ENCODE peak calls at places on chromosomes 5 and 9, in ten cellular contexts. K is lower leg skin, S is spleen, V is stomach, N is tibial nerve, E is uterus, J is heart left ventricle, F is GM12891, X is breast epithelium, M is NB4. B is an unnamed sample.

GRCh38 chr9:105712773-105713172 is 18.4 kb downstream of the TMEM38B start:
- DNase-seq in S (peak), X (no peak), E (no peak), F (no peak), V (no peak), J (no peak), K (no peak), N (no peak), M (no peak), B (no peak)

GRCh38 chr5:151315998-151316597 is 12.5 kb upstream of the SLC36A3 start:
- DNase-seq in F (peak), K (peak), J (peak), S (peak), N (peak), V (peak), E (peak), X (peak), M (peak), B (peak)

GRCh38 chr9:104872959-104873850 is 54.8 kb downstream of the ABCA1 start:
- DNase-seq in V (no peak), J (no peak), M (peak), F (no peak), K (peak), X (no peak), S (no peak), N (peak), E (peak), B (no peak)

GRCh38 chr5:38463634-38464521 is 92.6 kb downstream of the LIFR start:
- DNase-seq in F (no peak), E (peak), S (no peak), X (no peak), V (no peak), N (no peak), K (no peak), M (no peak), J (no peak), B (no peak)

GRCh38 chr9:137404971-137405584 is 17.9 kb downstream of the EXD3 start:
- DNase-seq in S (no peak), F (no peak), X (no peak), V (no peak), J (peak), M (no peak), K (no peak), N (no peak), E (no peak), B (no peak)

GRCh38 chr5:127409236-127409921 is 108.1 kb upstream of the PRRC1 start:
- DNase-seq in N (no peak), S (no peak), V (no peak), J (no peak), F (no peak), X (no peak), K (no peak), M (no peak), E (no peak), B (no peak)

GRCh38 chr5:66828551-66829421 is 232.6 kb downstream of the MAST4 start:
- DNase-seq in X (no peak), E (peak), N (peak), S (peak), M (no peak), V (peak), J (peak), K (peak), F (no peak), B (peak)

GRCh38 chr5:17896605-17897004 is 262.3 kb downstream of the TAF11L14 start:
- DNase-seq in X (no peak), E (no peak), S (no peak), N (no peak), K (no peak), F (no peak), J (no peak), V (no peak), M (peak), B (no peak)

GRCh38 chr9:137227057-137227852 is at the start of gene RNF224:
- DNase-seq in E (peak), J (peak), M (peak), K (peak), X (peak), V (peak), S (peak), F (peak), N (peak), B (peak)

GRCh38 chr5:77129386-77129785 is 42.3 kb upstream of the ZBED3 start:
- DNase-seq in N (no peak), J (no peak), V (no peak), F (no peak), E (peak), X (no peak), M (peak), S (no peak), K (no peak), B (peak)

GRCh38 chr9:1442105-1442504 is 391.9 kb downstream of the DMRT2 start:
- DNase-seq in S (no peak), F (no peak), X (no peak), E (no peak), K (no peak), J (no peak), N (no peak), M (no peak), V (no peak), B (no peak)

GRCh38 chr9:136120119-136120393 is 1.4 kb upstream of the TMEM250 start:
- DNase-seq in S (no peak), K (no peak), V (no peak), E (no peak), F (no peak), M (no peak), X (no peak), N (no peak), J (no peak), B (peak)

GRCh38 chr9:136118367-136119258 is at the start of gene TMEM250:
- DNase-seq in X (peak), S (peak), K (peak), F (peak), N (peak), V (peak), J (peak), M (peak), E (peak), B (peak)

GRCh38 chr9:136121801-136122200 is 3.1 kb upstream of the TMEM250 start:
- DNase-seq in J (no peak), X (no peak), V (no peak), M (no peak), F (no peak), E (no peak), K (no peak), S (no peak), N (no peak), B (no peak)

GRCh38 chr9:136119259-136120118 is 814 bp upstream of the TMEM250 start:
- DNase-seq in X (no peak), E (no peak), S (no peak), K (no peak), M (peak), J (no peak), F (no peak), V (no peak), N (no peak), B (peak)

DNA sequence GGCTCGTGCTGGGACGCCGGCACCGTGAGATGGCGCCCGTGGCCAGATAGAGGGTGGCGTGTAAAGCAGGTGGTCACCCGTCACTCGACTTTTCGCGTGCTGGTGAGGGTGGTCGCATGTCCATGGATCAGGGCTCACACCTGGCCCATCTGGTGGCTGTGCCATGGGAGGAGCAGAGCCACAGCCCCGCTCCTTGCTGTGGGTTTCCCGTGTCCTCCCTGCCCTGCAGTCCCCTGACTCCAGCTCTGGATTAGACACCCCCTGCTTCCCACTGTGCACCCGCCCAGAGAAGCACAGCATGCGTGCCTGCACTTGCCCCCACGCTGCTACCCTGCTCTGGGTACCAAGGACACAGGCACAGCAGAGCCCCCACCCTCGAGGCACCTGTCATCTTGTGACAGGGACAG is 1.8 kb upstream of the TMEM250 start:
- DNase-seq in E (no peak), N (no peak), X (no peak), V (no peak), F (no peak), S (peak), M (no peak), K (no peak), J (no peak), B (no peak)
- TF ChIP-seq POLR2A in E (no peak), N (no peak), X (no peak), V (no peak), F (no peak), S (no peak), M (no peak), K (no peak), J (no peak), B (no peak)

GRCh38 chr5:163869611-163870010 is 364.2 kb downstream of the MAT2B start:
- DNase-seq in K (no peak), N (no peak), V (no peak), S (no peak), E (no peak), X (no peak), F (no peak), M (no peak), J (no peak), B (no peak)

GRCh38 chr5:163861670-163862069 is 356.3 kb downstream of the MAT2B start:
- DNase-seq in N (no peak), M (no peak), K (no peak), V (no peak), F (no peak), S (no peak), X (no peak), J (no peak), E (no peak), B (no peak)

GRCh38 chr5:163867738-163868137 is 362.3 kb downstream of the MAT2B start:
- DNase-seq in F (no peak), S (no peak), N (no peak), J (no peak), E (no peak), K (no peak), V (no peak), X (no peak), M (no peak), B (no peak)

DNA sequence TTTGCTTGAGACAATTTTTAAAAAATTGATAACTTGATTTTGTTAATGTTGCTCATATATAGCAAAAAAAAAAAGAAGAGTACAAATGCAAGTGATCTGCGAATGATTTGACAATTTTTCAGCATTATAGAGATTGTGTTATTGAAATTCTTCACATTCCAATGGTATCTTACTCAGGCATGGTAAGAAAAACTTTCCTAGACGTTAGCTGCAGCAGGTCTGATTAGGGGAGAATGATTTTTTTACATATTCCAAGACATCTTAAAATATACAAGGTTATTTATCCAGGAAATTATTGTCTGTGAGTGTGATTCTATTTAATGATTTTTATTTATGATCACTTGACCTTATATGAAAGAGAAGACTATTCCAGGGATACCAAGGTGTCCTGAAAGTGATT is 361.9 kb downstream of the MAT2B start:
- DNase-seq in E (no peak), X (no peak), F (no peak), M (no peak), V (no peak), S (no peak), J (no peak), N (no peak), K (no peak), B (no peak)
- TF ChIP-seq POLR2A in E (no peak), X (no peak), F (no peak), M (no peak), V (no peak), S (no peak), J (no peak), N (no peak), K (no peak), B (no peak)

DNA sequence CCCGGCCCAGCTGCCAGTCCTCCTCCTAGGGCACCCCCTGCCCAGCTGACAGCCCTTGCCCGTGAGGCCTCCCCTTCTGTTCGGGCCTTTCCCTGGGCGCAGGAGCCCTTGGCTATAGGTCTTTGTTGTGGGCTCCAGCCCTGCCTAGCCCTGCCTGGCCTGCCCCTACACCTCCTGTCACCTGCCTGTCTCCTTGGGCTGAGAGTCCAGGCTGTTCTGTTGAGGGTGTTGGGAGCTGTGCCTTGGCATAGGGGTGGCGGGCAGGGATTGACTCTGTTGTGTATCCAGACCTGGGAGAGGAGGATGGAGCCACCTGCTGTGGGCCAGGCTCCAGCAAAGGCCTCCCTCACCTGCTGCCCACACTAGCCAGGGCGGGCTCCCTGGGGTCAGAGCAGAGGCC is 11.6 kb downstream of the FCN2 start:
- DNase-seq in K (peak), M (no peak), V (peak), N (no peak), F (no peak), X (no peak), E (no peak), J (no peak), S (peak), B (no peak)
- TF ChIP-seq POLR2A in K (no peak), M (no peak), V (no peak), N (no peak), F (no peak), X (no peak), E (no peak), J (no peak), S (no peak), B (no peak)

GRCh38 chr9:111040494-111040893 is 2.2 kb upstream of the LPAR1 start:
- DNase-seq in V (no peak), K (no peak), E (no peak), F (no peak), J (no peak), N (no peak), X (no peak), M (no peak), S (no peak), B (no peak)

GRCh38 chr9:111036946-111037743 is 1.1 kb downstream of the LPAR1 start:
- DNase-seq in X (no peak), J (no peak), E (no peak), F (no peak), S (no peak), K (no peak), V (no peak), M (no peak), N (peak), B (no peak)

GRCh38 chr9:111037744-111038335 is 430 bp downstream of the LPAR1 start:
- DNase-seq in E (peak), S (peak), V (peak), X (peak), N (no peak), M (no peak), K (peak), J (peak), F (peak), B (no peak)

GRCh38 chr9:111039203-111039907 is 1.1 kb upstream of the LPAR1 start:
- DNase-seq in M (no peak), V (peak), E (peak), K (peak), X (no peak), J (peak), F (no peak), N (no peak), S (peak), B (no peak)

DNA sequence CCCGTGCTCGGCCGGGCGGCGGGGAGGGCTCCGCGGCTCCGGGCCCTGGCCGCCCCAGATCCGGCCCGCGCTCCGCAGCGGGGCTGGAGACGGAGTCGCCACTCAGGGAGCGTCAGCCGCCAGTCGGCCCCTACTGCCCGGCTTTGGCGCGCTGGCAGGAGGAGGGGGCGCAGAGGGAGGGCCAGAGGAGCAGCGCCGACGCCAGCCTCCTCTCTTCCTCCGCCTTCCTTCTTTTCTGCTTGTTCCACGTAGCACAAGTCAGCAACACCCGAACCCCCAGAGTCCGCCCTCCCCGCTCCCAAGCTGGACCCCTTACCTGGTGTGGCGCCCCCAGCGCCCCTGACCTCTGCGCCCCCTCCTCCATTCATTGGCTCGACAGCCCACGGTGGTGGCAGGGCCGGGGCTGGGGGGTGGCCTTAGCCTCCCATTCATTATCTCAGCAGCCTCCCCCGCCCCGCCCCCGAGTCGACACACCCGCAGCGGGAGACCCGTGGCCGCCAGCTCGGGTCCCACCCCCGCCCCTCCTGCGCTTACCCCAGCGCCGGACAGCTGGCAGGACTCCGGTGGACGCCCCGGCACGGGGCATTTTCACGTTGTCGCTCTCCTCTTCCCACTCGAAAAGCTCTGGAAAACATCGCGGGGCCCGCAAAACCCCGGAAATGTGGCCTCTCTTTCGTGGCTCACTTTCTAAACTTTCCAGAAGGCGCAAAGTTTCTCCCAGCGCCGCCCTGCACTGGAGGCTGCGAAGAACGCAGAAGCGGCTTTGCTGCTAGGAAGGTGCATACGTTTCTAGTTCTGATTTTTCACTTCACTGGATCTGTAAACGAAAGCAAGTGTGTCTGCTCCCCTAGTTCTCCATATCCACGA is at the start of gene LPAR1:
- DNase-seq in E (peak), N (peak), J (peak), S (peak), F (no peak), X (peak), K (peak), M (no peak), V (peak), B (no peak)
- TF ChIP-seq POLR2A in E (no peak), N (no peak), J (no peak), S (no peak), F (no peak), X (no peak), K (no peak), M (no peak), V (no peak), B (no peak)

GRCh38 chr5:122790354-122791123 is 15.7 kb downstream of the SNX2 start:
- DNase-seq in K (no peak), E (no peak), M (no peak), J (no peak), F (no peak), N (no peak), S (no peak), X (no peak), V (no peak), B (no peak)

GRCh38 chr5:122788371-122788770 is 13.5 kb downstream of the SNX2 start:
- DNase-seq in E (no peak), V (no peak), J (no peak), S (no peak), N (no peak), X (no peak), K (no peak), F (no peak), M (no peak), B (no peak)

GRCh38 chr5:122789461-122790171 is 14.7 kb downstream of the SNX2 start:
- DNase-seq in X (no peak), E (no peak), N (no peak), K (no peak), J (no peak), F (no peak), M (no peak), S (no peak), V (no peak), B (no peak)

GRCh38 chr5:122785294-122785693 is 10.4 kb downstream of the SNX2 start:
- DNase-seq in E (no peak), M (no peak), K (no peak), F (no peak), S (no peak), X (no peak), N (no peak), J (no peak), V (no peak), B (no peak)

DNA sequence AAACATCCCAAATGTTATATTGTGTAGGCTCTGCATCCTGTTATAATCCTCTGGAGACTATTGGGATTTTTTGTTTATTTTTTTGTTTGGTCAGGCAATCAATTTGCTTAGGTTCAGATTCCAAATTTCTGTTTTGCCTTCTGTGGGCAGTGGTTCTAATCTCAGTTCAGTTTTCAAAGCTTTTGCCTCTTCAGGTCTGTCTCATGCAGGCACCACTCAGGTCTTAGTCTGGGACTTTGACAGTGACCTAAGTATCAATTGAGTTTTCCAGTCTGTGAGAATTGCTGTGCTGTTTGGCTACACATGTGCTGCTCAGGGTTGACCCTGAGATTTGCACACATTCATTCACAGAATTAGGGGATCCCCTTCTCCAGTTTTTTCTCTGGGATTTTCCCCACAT is 14.1 kb downstream of the SNX2 start:
- DNase-seq in K (no peak), M (no peak), S (no peak), X (no peak), E (no peak), V (no peak), N (no peak), F (no peak), J (no peak), B (no peak)
- TF ChIP-seq POLR2A in K (no peak), M (no peak), S (no peak), X (no peak), E (no peak), V (no peak), N (no peak), F (no peak), J (no peak), B (no peak)

GRCh38 chr5:43121565-43122484 is 1.1 kb downstream of the ZNF131 start:
- DNase-seq in S (no peak), F (no peak), K (no peak), N (no peak), J (no peak), E (no peak), M (peak), V (no peak), X (no peak), B (peak)
- TF ChIP-seq POLR2A in S (no peak), F (no peak), K (peak), N (no peak), J (peak), E (no peak), M (peak), V (no peak), X (no peak), B (peak)

GRCh38 chr9:82680179-82680935 is 382.6 kb downstream of the RASEF start:
- DNase-seq in E (no peak), N (no peak), J (no peak), M (no peak), F (no peak), X (no peak), S (no peak), K (no peak), V (no peak), B (no peak)
- TF ChIP-seq POLR2A in E (no peak), N (no peak), J (no peak), M (no peak), F (no peak), X (no peak), S (no peak), K (no peak), V (no peak), B (no peak)

B was measured in erythroblast.